ENCODE peak calls at places on chromosomes 4 and X, in nine cellular contexts. One of them, this sample, is unnamed.

GRCh38 chrX:100829730-100830129 is 9.5 kb downstream of the CSTF2 start:
- DNase-seq in cardiac fibroblast: peak
- DNase-seq in upper lobe of left lung: no peak
- DNase-seq in AG10803: peak
- DNase-seq in brain microvascular endothelial cell: peak
- DNase-seq in astrocyte of the spinal cord: peak
- DNase-seq in ovary: no peak
- DNase-seq in GM12864: no peak
- DNase-seq in fibroblast of lung: peak
- DNase-seq in this sample: peak

GRCh38 chr4:36292551-36293188 is 11.3 kb downstream of the DTHD1 start:
- DNase-seq in cardiac fibroblast: no peak
- DNase-seq in upper lobe of left lung: no peak
- DNase-seq in AG10803: no peak
- DNase-seq in brain microvascular endothelial cell: no peak
- DNase-seq in astrocyte of the spinal cord: peak
- DNase-seq in ovary: no peak
- DNase-seq in GM12864: no peak
- DNase-seq in fibroblast of lung: no peak
- DNase-seq in this sample: no peak

GRCh38 chr4:66736593-66736992 is 808.7 kb downstream of the CENPC start:
- DNase-seq in cardiac fibroblast: no peak
- DNase-seq in upper lobe of left lung: no peak
- DNase-seq in AG10803: no peak
- DNase-seq in brain microvascular endothelial cell: no peak
- DNase-seq in astrocyte of the spinal cord: no peak
- DNase-seq in ovary: no peak
- DNase-seq in GM12864: no peak
- DNase-seq in fibroblast of lung: no peak
- DNase-seq in this sample: no peak

GRCh38 chr4:10104211-10104990 is 12.2 kb downstream of the WDR1 start:
- DNase-seq in cardiac fibroblast: no peak
- DNase-seq in upper lobe of left lung: no peak
- DNase-seq in AG10803: peak
- DNase-seq in brain microvascular endothelial cell: no peak
- DNase-seq in astrocyte of the spinal cord: no peak
- DNase-seq in ovary: no peak
- DNase-seq in GM12864: no peak
- DNase-seq in fibroblast of lung: peak
- DNase-seq in this sample: peak

GRCh38 chrX:21374163-21374993 is at the start of gene CNKSR2:
- DNase-seq in cardiac fibroblast: peak
- DNase-seq in upper lobe of left lung: no peak
- DNase-seq in AG10803: no peak
- DNase-seq in brain microvascular endothelial cell: peak
- DNase-seq in astrocyte of the spinal cord: peak
- DNase-seq in ovary: peak
- DNase-seq in GM12864: no peak
- DNase-seq in fibroblast of lung: peak
- DNase-seq in this sample: peak

GRCh38 chr4:105808459-105809041 is 86.7 kb upstream of the NPNT start:
- DNase-seq in cardiac fibroblast: peak
- DNase-seq in upper lobe of left lung: no peak
- DNase-seq in AG10803: peak
- DNase-seq in brain microvascular endothelial cell: peak
- DNase-seq in astrocyte of the spinal cord: peak
- DNase-seq in ovary: no peak
- DNase-seq in GM12864: no peak
- DNase-seq in fibroblast of lung: peak
- DNase-seq in this sample: no peak

GRCh38 chr4:1872918-1873269 is 1.7 kb downstream of the NSD2 start:
- DNase-seq in cardiac fibroblast: peak
- DNase-seq in upper lobe of left lung: no peak
- DNase-seq in AG10803: peak
- DNase-seq in brain microvascular endothelial cell: peak
- DNase-seq in astrocyte of the spinal cord: peak
- DNase-seq in ovary: no peak
- DNase-seq in GM12864: peak
- DNase-seq in fibroblast of lung: peak
- DNase-seq in this sample: peak

GRCh38 chrX:15694968-15695451 is 30.4 kb upstream of the CLTRN start:
- DNase-seq in cardiac fibroblast: no peak
- DNase-seq in upper lobe of left lung: no peak
- DNase-seq in AG10803: no peak
- DNase-seq in brain microvascular endothelial cell: no peak
- DNase-seq in astrocyte of the spinal cord: no peak
- DNase-seq in ovary: no peak
- DNase-seq in GM12864: no peak
- DNase-seq in fibroblast of lung: no peak
- DNase-seq in this sample: no peak

GRCh38 chrX:24025741-24026402 is 1.1 kb downstream of the KLHL15 start:
- DNase-seq in cardiac fibroblast: peak
- DNase-seq in upper lobe of left lung: peak
- DNase-seq in AG10803: peak
- DNase-seq in brain microvascular endothelial cell: peak
- DNase-seq in astrocyte of the spinal cord: peak
- DNase-seq in ovary: no peak
- DNase-seq in GM12864: no peak
- DNase-seq in fibroblast of lung: peak
- DNase-seq in this sample: peak

GRCh38 chr4:7339751-7340552 is 94.8 kb downstream of the PSAPL1 start:
- DNase-seq in cardiac fibroblast: no peak
- DNase-seq in upper lobe of left lung: no peak
- DNase-seq in AG10803: no peak
- DNase-seq in brain microvascular endothelial cell: no peak
- DNase-seq in astrocyte of the spinal cord: no peak
- DNase-seq in ovary: no peak
- DNase-seq in GM12864: no peak
- DNase-seq in fibroblast of lung: no peak
- DNase-seq in this sample: no peak

GRCh38 chr4:113101669-113102068 is 52.2 kb downstream of the ANK2 start:
- DNase-seq in cardiac fibroblast: peak
- DNase-seq in upper lobe of left lung: no peak
- DNase-seq in AG10803: peak
- DNase-seq in brain microvascular endothelial cell: peak
- DNase-seq in astrocyte of the spinal cord: peak
- DNase-seq in ovary: no peak
- DNase-seq in GM12864: no peak
- DNase-seq in fibroblast of lung: no peak
- DNase-seq in this sample: no peak

GRCh38 chr4:20889901-20890300 is 189.6 kb downstream of the PACRGL start:
- DNase-seq in cardiac fibroblast: no peak
- DNase-seq in upper lobe of left lung: no peak
- DNase-seq in AG10803: no peak
- DNase-seq in brain microvascular endothelial cell: no peak
- DNase-seq in astrocyte of the spinal cord: no peak
- DNase-seq in ovary: no peak
- DNase-seq in GM12864: no peak
- DNase-seq in fibroblast of lung: no peak
- DNase-seq in this sample: no peak

GRCh38 chrX:28586891-28587635 is at the start of gene IL1RAPL1:
- DNase-seq in cardiac fibroblast: peak
- DNase-seq in upper lobe of left lung: no peak
- DNase-seq in AG10803: peak
- DNase-seq in brain microvascular endothelial cell: peak
- DNase-seq in astrocyte of the spinal cord: peak
- DNase-seq in ovary: no peak
- DNase-seq in GM12864: no peak
- DNase-seq in fibroblast of lung: peak
- DNase-seq in this sample: peak

GRCh38 chr4:7607156-7607910 is 172.6 kb upstream of the PSAPL1 start:
- DNase-seq in cardiac fibroblast: peak
- DNase-seq in upper lobe of left lung: no peak
- DNase-seq in AG10803: peak
- DNase-seq in brain microvascular endothelial cell: no peak
- DNase-seq in astrocyte of the spinal cord: no peak
- DNase-seq in ovary: no peak
- DNase-seq in GM12864: no peak
- DNase-seq in fibroblast of lung: no peak
- DNase-seq in this sample: no peak

GRCh38 chr4:51845736-51846135 is 2.8 kb downstream of the DCUN1D4 start:
- DNase-seq in cardiac fibroblast: peak
- DNase-seq in upper lobe of left lung: no peak
- DNase-seq in AG10803: peak
- DNase-seq in brain microvascular endothelial cell: no peak
- DNase-seq in astrocyte of the spinal cord: no peak
- DNase-seq in ovary: no peak
- DNase-seq in GM12864: no peak
- DNase-seq in fibroblast of lung: no peak
- DNase-seq in this sample: no peak

GRCh38 chr4:133801858-133802257 is 399.7 kb downstream of the PABPC4L start:
- DNase-seq in cardiac fibroblast: no peak
- DNase-seq in upper lobe of left lung: no peak
- DNase-seq in AG10803: no peak
- DNase-seq in brain microvascular endothelial cell: no peak
- DNase-seq in astrocyte of the spinal cord: peak
- DNase-seq in ovary: no peak
- DNase-seq in GM12864: no peak
- DNase-seq in fibroblast of lung: peak
- DNase-seq in this sample: no peak

GRCh38 chrX:139112432-139112831 is 400.9 kb upstream of the FGF13 start:
- DNase-seq in cardiac fibroblast: peak
- DNase-seq in upper lobe of left lung: no peak
- DNase-seq in AG10803: peak
- DNase-seq in brain microvascular endothelial cell: no peak
- DNase-seq in astrocyte of the spinal cord: peak
- DNase-seq in ovary: no peak
- DNase-seq in GM12864: no peak
- DNase-seq in fibroblast of lung: peak
- DNase-seq in this sample: no peak

DNA sequence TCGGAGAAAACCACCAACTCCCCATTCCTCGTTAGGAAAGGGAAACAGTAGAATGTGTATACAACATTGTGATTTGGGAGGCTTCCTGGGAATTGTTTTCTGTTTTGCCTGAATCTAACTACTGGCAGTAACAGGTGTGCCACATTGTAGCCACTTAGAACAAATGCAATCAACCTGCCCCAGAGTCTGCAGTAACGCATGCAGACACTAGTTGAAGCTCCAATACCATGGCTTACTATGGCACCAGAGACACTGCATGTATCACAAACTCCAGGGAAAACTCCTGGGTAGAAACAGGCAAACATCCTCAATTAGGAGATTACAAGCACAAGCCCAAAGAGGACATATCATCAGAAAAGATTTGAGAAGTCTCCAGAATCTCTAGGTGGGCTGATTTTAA is 154.2 kb upstream of the NEIL3 start:
- DNase-seq in cardiac fibroblast: no peak
- DNase-seq in upper lobe of left lung: no peak
- DNase-seq in AG10803: no peak
- DNase-seq in brain microvascular endothelial cell: no peak
- DNase-seq in astrocyte of the spinal cord: no peak
- DNase-seq in ovary: no peak
- DNase-seq in GM12864: no peak
- DNase-seq in fibroblast of lung: no peak
- DNase-seq in this sample: no peak
- TF ChIP-seq CTCF in cardiac fibroblast: no peak
- TF ChIP-seq CTCF in upper lobe of left lung: no peak
- TF ChIP-seq CTCF in AG10803: no peak
- TF ChIP-seq CTCF in brain microvascular endothelial cell: no peak
- TF ChIP-seq CTCF in astrocyte of the spinal cord: no peak
- TF ChIP-seq CTCF in ovary: no peak
- TF ChIP-seq CTCF in GM12864: no peak
- TF ChIP-seq CTCF in fibroblast of lung: no peak
- TF ChIP-seq CTCF in this sample: no peak

GRCh38 chr4:74159397-74159709 is 1.4 kb downstream of the MTHFD2L start:
- DNase-seq in cardiac fibroblast: no peak
- DNase-seq in upper lobe of left lung: no peak
- DNase-seq in AG10803: no peak
- DNase-seq in brain microvascular endothelial cell: no peak
- DNase-seq in astrocyte of the spinal cord: no peak
- DNase-seq in ovary: no peak
- DNase-seq in GM12864: no peak
- DNase-seq in fibroblast of lung: no peak
- DNase-seq in this sample: no peak
- H3K4me3 ChIP-seq in cardiac fibroblast: peak
- H3K4me3 ChIP-seq in upper lobe of left lung: peak
- H3K4me3 ChIP-seq in AG10803: no peak
- H3K4me3 ChIP-seq in brain microvascular endothelial cell: no peak
- H3K4me3 ChIP-seq in astrocyte of the spinal cord: peak
- H3K4me3 ChIP-seq in ovary: no peak
- H3K4me3 ChIP-seq in GM12864: peak
- H3K4me3 ChIP-seq in fibroblast of lung: no peak
- H3K4me3 ChIP-seq in this sample: peak

DNA sequence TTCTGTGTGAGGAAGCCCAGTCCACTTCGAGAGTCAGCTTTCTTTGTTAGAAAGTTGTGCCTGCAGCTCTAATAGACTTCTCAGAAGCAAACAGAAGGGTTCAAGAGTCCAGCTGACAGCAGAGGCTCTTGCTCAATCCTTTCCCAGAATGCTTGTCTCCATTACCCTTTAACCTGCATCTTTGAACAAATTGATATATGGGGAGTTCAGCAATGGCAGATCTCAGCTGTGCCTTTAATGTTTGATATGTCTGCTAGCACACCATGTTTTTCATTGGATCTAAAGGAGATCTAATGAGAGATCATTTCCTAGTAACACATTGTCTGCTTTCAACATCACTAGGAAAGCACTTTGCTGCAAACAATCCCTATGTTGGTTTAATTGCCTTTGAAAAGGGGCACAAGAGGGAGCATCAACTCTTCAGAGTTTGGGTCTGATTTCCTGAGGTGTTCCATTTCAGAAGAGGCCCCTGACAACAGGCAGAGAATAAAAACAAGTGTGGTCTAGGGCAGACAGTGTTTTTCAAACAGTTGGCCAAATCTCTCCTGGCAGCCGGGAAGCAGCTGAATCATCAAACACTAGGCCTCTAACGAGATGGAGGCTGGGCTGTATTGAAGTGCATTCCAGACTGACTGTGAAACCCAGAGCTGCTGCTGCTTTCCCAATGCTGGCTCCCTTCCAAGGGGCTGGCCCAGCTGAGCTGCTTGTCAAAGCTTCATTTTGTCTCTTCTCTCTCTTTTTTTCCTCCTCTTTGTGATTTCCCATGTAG is 55.6 kb downstream of the LUZP4 start:
- DNase-seq in cardiac fibroblast: peak
- DNase-seq in upper lobe of left lung: peak
- DNase-seq in AG10803: peak
- DNase-seq in brain microvascular endothelial cell: peak
- DNase-seq in astrocyte of the spinal cord: peak
- DNase-seq in ovary: peak
- DNase-seq in GM12864: no peak
- DNase-seq in fibroblast of lung: peak
- DNase-seq in this sample: no peak
- TF ChIP-seq CTCF in cardiac fibroblast: no peak
- TF ChIP-seq CTCF in upper lobe of left lung: no peak
- TF ChIP-seq CTCF in AG10803: peak
- TF ChIP-seq CTCF in brain microvascular endothelial cell: no peak
- TF ChIP-seq CTCF in astrocyte of the spinal cord: no peak
- TF ChIP-seq CTCF in ovary: no peak
- TF ChIP-seq CTCF in GM12864: no peak
- TF ChIP-seq CTCF in fibroblast of lung: no peak
- TF ChIP-seq CTCF in this sample: no peak

DNA sequence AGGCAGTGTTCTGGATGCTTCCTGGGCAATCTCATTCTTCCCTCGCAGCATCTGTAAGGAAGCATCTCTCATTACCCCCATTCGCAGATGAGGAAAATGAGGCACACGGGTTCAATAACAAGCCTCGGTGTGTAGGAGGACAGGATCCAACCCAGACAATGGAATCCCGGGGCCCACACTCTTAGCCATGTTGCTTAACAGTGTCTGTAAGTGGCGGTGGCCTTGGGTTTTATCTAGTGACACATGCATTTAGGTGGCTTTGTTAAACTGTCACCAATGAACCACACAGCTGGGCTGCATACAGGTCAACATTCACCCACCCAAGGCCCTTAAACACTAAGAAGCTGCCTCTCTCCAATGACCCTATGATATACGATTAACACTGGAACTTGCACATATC is 22.6 kb downstream of the RELL1 start:
- DNase-seq in cardiac fibroblast: no peak
- DNase-seq in upper lobe of left lung: no peak
- DNase-seq in AG10803: no peak
- DNase-seq in brain microvascular endothelial cell: no peak
- DNase-seq in astrocyte of the spinal cord: no peak
- DNase-seq in ovary: no peak
- DNase-seq in GM12864: no peak
- DNase-seq in fibroblast of lung: no peak
- DNase-seq in this sample: no peak
- H3K4me3 ChIP-seq in cardiac fibroblast: no peak
- H3K4me3 ChIP-seq in upper lobe of left lung: no peak
- H3K4me3 ChIP-seq in AG10803: no peak
- H3K4me3 ChIP-seq in brain microvascular endothelial cell: no peak
- H3K4me3 ChIP-seq in astrocyte of the spinal cord: no peak
- H3K4me3 ChIP-seq in ovary: no peak
- H3K4me3 ChIP-seq in GM12864: no peak
- H3K4me3 ChIP-seq in fibroblast of lung: no peak
- H3K4me3 ChIP-seq in this sample: no peak

This sample was measured in GM12865.